ENCODE peak calls at places on chromosomes 3 and 15, in seven cellular contexts. One of them, this sample, is unnamed.

GRCh38 chr3:42265059-42265991 is 660 bp downstream of the CCK start:
- DNase-seq in SK-N-SH: peak
- DNase-seq in fibroblast of mammary gland: peak
- DNase-seq in A673: no peak
- DNase-seq in HFF-Myc: no peak
- DNase-seq in lower lobe of right lung: no peak
- DNase-seq in lower leg skin: no peak
- DNase-seq in this sample: no peak

GRCh38 chr15:101024111-101024695 is 105.0 kb downstream of the LRRK1 start:
- DNase-seq in HFF-Myc: no peak
- DNase-seq in SK-N-SH: no peak
- DNase-seq in fibroblast of mammary gland: peak
- DNase-seq in lower lobe of right lung: no peak
- DNase-seq in A673: no peak
- DNase-seq in lower leg skin: peak
- DNase-seq in this sample: peak

GRCh38 chr3:41987627-41988026 is 25.7 kb upstream of the ULK4 start:
- DNase-seq in lower lobe of right lung: no peak
- DNase-seq in A673: no peak
- DNase-seq in lower leg skin: no peak
- DNase-seq in SK-N-SH: no peak
- DNase-seq in fibroblast of mammary gland: no peak
- DNase-seq in HFF-Myc: no peak
- DNase-seq in this sample: no peak

GRCh38 chr3:34376691-34377090 is 578.3 kb downstream of the PDCD6IP start:
- DNase-seq in lower leg skin: no peak
- DNase-seq in SK-N-SH: no peak
- DNase-seq in A673: no peak
- DNase-seq in lower lobe of right lung: no peak
- DNase-seq in HFF-Myc: no peak
- DNase-seq in fibroblast of mammary gland: no peak
- DNase-seq in this sample: no peak

GRCh38 chr3:69579527-69580165 is 159.6 kb upstream of the MITF start:
- DNase-seq in SK-N-SH: no peak
- DNase-seq in HFF-Myc: no peak
- DNase-seq in A673: no peak
- DNase-seq in lower leg skin: no peak
- DNase-seq in lower lobe of right lung: no peak
- DNase-seq in fibroblast of mammary gland: no peak
- DNase-seq in this sample: no peak

GRCh38 chr15:88257311-88257901 is 867 bp upstream of the NTRK3 start:
- DNase-seq in SK-N-SH: peak
- DNase-seq in lower lobe of right lung: no peak
- DNase-seq in lower leg skin: no peak
- DNase-seq in HFF-Myc: no peak
- DNase-seq in A673: no peak
- DNase-seq in fibroblast of mammary gland: no peak
- DNase-seq in this sample: no peak

GRCh38 chr3:27345493-27345892 is 23.7 kb downstream of the NEK10 start:
- DNase-seq in HFF-Myc: no peak
- DNase-seq in fibroblast of mammary gland: no peak
- DNase-seq in A673: no peak
- DNase-seq in lower lobe of right lung: no peak
- DNase-seq in lower leg skin: no peak
- DNase-seq in SK-N-SH: no peak
- DNase-seq in this sample: no peak

GRCh38 chr15:56820333-56820732 is 87.0 kb upstream of the ZNF280D start:
- DNase-seq in HFF-Myc: no peak
- DNase-seq in SK-N-SH: no peak
- DNase-seq in lower lobe of right lung: no peak
- DNase-seq in fibroblast of mammary gland: no peak
- DNase-seq in A673: no peak
- DNase-seq in lower leg skin: no peak
- DNase-seq in this sample: no peak

GRCh38 chr3:100087203-100087602 is 27.1 kb downstream of the FILIP1L start:
- DNase-seq in lower lobe of right lung: no peak
- DNase-seq in lower leg skin: no peak
- DNase-seq in SK-N-SH: no peak
- DNase-seq in HFF-Myc: no peak
- DNase-seq in A673: no peak
- DNase-seq in fibroblast of mammary gland: peak
- DNase-seq in this sample: peak

GRCh38 chr3:94159062-94159726 is 96.3 kb downstream of the NSUN3 start:
- DNase-seq in lower leg skin: no peak
- DNase-seq in HFF-Myc: no peak
- DNase-seq in fibroblast of mammary gland: peak
- DNase-seq in SK-N-SH: no peak
- DNase-seq in lower lobe of right lung: no peak
- DNase-seq in A673: peak
- DNase-seq in this sample: peak
- TF ChIP-seq CTCF in lower leg skin: no peak
- TF ChIP-seq CTCF in HFF-Myc: no peak
- TF ChIP-seq CTCF in fibroblast of mammary gland: peak
- TF ChIP-seq CTCF in SK-N-SH: peak
- TF ChIP-seq CTCF in lower lobe of right lung: no peak
- TF ChIP-seq CTCF in A673: no peak
- TF ChIP-seq CTCF in this sample: peak

DNA sequence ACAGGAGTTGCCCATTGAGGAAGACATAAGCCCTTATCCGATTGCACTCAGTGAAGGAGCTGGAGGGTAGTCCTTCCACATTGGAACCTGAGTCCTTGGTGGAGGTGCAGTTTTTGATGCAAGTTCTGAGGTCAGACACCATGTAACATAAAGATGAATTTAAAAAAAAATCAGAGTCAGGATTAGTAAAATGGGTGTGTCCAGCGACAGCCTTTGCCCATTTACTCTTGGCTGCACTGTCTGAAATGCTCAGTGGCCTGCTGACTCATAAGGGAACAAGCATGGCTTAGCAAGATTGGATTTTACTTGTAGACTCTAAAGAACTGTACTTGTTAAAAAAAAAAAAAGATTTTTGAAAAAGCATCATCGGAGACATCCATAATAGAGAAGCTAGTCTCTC is 241.1 kb upstream of the TOPAZ1 start:
- DNase-seq in HFF-Myc: peak
- DNase-seq in SK-N-SH: no peak
- DNase-seq in fibroblast of mammary gland: peak
- DNase-seq in lower lobe of right lung: no peak
- DNase-seq in A673: no peak
- DNase-seq in lower leg skin: no peak
- DNase-seq in this sample: peak
- H3K4me3 ChIP-seq in HFF-Myc: no peak
- H3K4me3 ChIP-seq in SK-N-SH: peak
- H3K4me3 ChIP-seq in fibroblast of mammary gland: peak
- H3K4me3 ChIP-seq in lower lobe of right lung: no peak
- H3K4me3 ChIP-seq in A673: no peak
- H3K4me3 ChIP-seq in lower leg skin: no peak
- H3K4me3 ChIP-seq in this sample: no peak

GRCh38 chr3:81395739-81396138 is 365.7 kb downstream of the GBE1 start:
- DNase-seq in fibroblast of mammary gland: peak
- DNase-seq in lower lobe of right lung: no peak
- DNase-seq in A673: no peak
- DNase-seq in lower leg skin: no peak
- DNase-seq in HFF-Myc: no peak
- DNase-seq in SK-N-SH: peak
- DNase-seq in this sample: no peak
- TF ChIP-seq CTCF in fibroblast of mammary gland: no peak
- TF ChIP-seq CTCF in lower lobe of right lung: no peak
- TF ChIP-seq CTCF in A673: peak
- TF ChIP-seq CTCF in lower leg skin: no peak
- TF ChIP-seq CTCF in HFF-Myc: peak
- TF ChIP-seq CTCF in SK-N-SH: peak
- TF ChIP-seq CTCF in this sample: no peak

GRCh38 chr15:75821946-75822345 is 21.3 kb upstream of the UBE2Q2 start:
- DNase-seq in SK-N-SH: no peak
- DNase-seq in lower lobe of right lung: no peak
- DNase-seq in A673: no peak
- DNase-seq in fibroblast of mammary gland: no peak
- DNase-seq in HFF-Myc: no peak
- DNase-seq in lower leg skin: no peak
- DNase-seq in this sample: no peak

GRCh38 chr15:75820206-75820605 is 23.0 kb upstream of the UBE2Q2 start:
- DNase-seq in lower leg skin: no peak
- DNase-seq in A673: no peak
- DNase-seq in lower lobe of right lung: no peak
- DNase-seq in HFF-Myc: no peak
- DNase-seq in fibroblast of mammary gland: no peak
- DNase-seq in SK-N-SH: no peak
- DNase-seq in this sample: no peak

GRCh38 chr15:75815811-75816719 is 27.2 kb upstream of the UBE2Q2 start:
- DNase-seq in lower leg skin: no peak
- DNase-seq in HFF-Myc: no peak
- DNase-seq in fibroblast of mammary gland: peak
- DNase-seq in A673: no peak
- DNase-seq in lower lobe of right lung: no peak
- DNase-seq in SK-N-SH: no peak
- DNase-seq in this sample: peak

GRCh38 chr15:75814794-75815193 is 28.5 kb upstream of the UBE2Q2 start:
- DNase-seq in lower lobe of right lung: no peak
- DNase-seq in SK-N-SH: no peak
- DNase-seq in A673: no peak
- DNase-seq in lower leg skin: no peak
- DNase-seq in HFF-Myc: no peak
- DNase-seq in fibroblast of mammary gland: no peak
- DNase-seq in this sample: no peak

GRCh38 chr15:75817151-75817935 is 25.9 kb upstream of the UBE2Q2 start:
- DNase-seq in lower leg skin: no peak
- DNase-seq in fibroblast of mammary gland: peak
- DNase-seq in HFF-Myc: no peak
- DNase-seq in SK-N-SH: no peak
- DNase-seq in A673: peak
- DNase-seq in lower lobe of right lung: no peak
- DNase-seq in this sample: peak
- H3K4me3 ChIP-seq in lower leg skin: no peak
- H3K4me3 ChIP-seq in fibroblast of mammary gland: no peak
- H3K4me3 ChIP-seq in HFF-Myc: no peak
- H3K4me3 ChIP-seq in SK-N-SH: no peak
- H3K4me3 ChIP-seq in A673: peak
- H3K4me3 ChIP-seq in lower lobe of right lung: peak
- H3K4me3 ChIP-seq in this sample: no peak

This sample was measured in cardiac fibroblast.